ENCODE peak calls at places on chromosomes 13 and 19, in six cellular contexts. E is WTC11, R is HepG2, L is H1, U is K562, I is GM12878. M is an unnamed sample.

GRCh38 chr13:94641432-94641941 is 39.8 kb downstream of the GPR180 start:
- DNase-seq in I (no peak), R (no peak), E (no peak), L (no peak), U (no peak), M (peak; percentile 11)

GRCh38 chr19:50896591-50897190 is 14.5 kb downstream of the KLK4 start:
- DNase-seq in E (no peak), U (peak; percentile 67), I (peak; percentile 100), L (no peak), R (peak; percentile 26), M (no peak)

GRCh38 chr13:25802579-25802978 is 249.2 kb downstream of the SHISA2 start:
- DNase-seq in E (no peak), L (no peak), R (no peak), U (no peak), I (no peak), M (no peak)

GRCh38 chr19:743168-743687 is 7.7 kb upstream of the MISP start:
- DNase-seq in I (no peak), U (no peak), R (no peak), L (no peak), E (peak; percentile 46), M (peak; percentile 78)

GRCh38 chr19:9140159-9140874 is at the start of gene ZNF317:
- DNase-seq in U (peak; percentile 96), E (peak; percentile 87), R (peak; percentile 91), I (peak; percentile 66), L (peak; percentile 38), M (peak; percentile 97)

GRCh38 chr19:30637926-30638325 is 265.7 kb downstream of the ZNF536 start:
- DNase-seq in R (no peak), E (no peak), U (no peak), I (no peak), L (no peak), M (no peak)

GRCh38 chr19:22617614-22618325 is 16.4 kb upstream of the ZNF492 start:
- DNase-seq in L (no peak), U (no peak), I (no peak), R (no peak), E (no peak), M (no peak)

GRCh38 chr19:19871932-19872331 is 6.2 kb downstream of the ZNF253 start:
- DNase-seq in R (no peak), U (no peak), L (no peak), I (no peak), E (no peak), M (no peak)

GRCh38 chr13:43238341-43239083 is 215.1 kb downstream of the DNAJC15 start:
- DNase-seq in R (no peak), U (no peak), L (no peak), E (no peak), I (no peak), M (no peak)

GRCh38 chr13:99484405-99484981 is 16.8 kb upstream of the TM9SF2 start:
- DNase-seq in L (no peak), U (no peak), R (no peak), E (no peak), I (no peak), M (no peak)

GRCh38 chr13:112489199-112489598 is 98.8 kb downstream of the TUBGCP3 start:
- DNase-seq in U (no peak), E (no peak), R (no peak), I (no peak), L (no peak), M (no peak)

GRCh38 chr13:112483299-112483698 is 104.7 kb downstream of the TUBGCP3 start:
- DNase-seq in I (no peak), R (no peak), L (no peak), U (no peak), E (no peak), M (no peak)

GRCh38 chr13:112487127-112487517 is 100.8 kb downstream of the TUBGCP3 start:
- DNase-seq in U (no peak), E (no peak), I (no peak), L (no peak), R (no peak), M (no peak)

GRCh38 chr13:112481458-112481857 is 105.3 kb downstream of the SPACA7 start:
- DNase-seq in L (no peak), R (no peak), E (no peak), U (no peak), I (no peak), M (no peak)

GRCh38 chr13:112486386-112487126 is 101.4 kb downstream of the TUBGCP3 start:
- DNase-seq in U (no peak), I (no peak), R (no peak), E (no peak), L (no peak), M (no peak)
- TF ChIP-seq CREB1 in U (no peak), I (no peak), R (no peak), E (no peak), L (no peak), M (no peak)

GRCh38 chr13:101390461-101390860 is 25.8 kb downstream of the NALCN start:
- DNase-seq in L (no peak), U (no peak), E (no peak), R (no peak), I (no peak), M (no peak)

GRCh38 chr13:101398191-101398590 is 18.1 kb downstream of the NALCN start:
- DNase-seq in U (no peak), E (no peak), R (no peak), L (no peak), I (no peak), M (no peak)

GRCh38 chr13:101394597-101394996 is 21.7 kb downstream of the NALCN start:
- DNase-seq in E (no peak), L (no peak), U (no peak), I (no peak), R (no peak), M (no peak)

GRCh38 chr13:101397742-101398141 is 18.6 kb downstream of the NALCN start:
- DNase-seq in I (no peak), U (no peak), E (no peak), L (no peak), R (no peak), M (no peak)

GRCh38 chr13:101393140-101393539 is 23.2 kb downstream of the NALCN start:
- DNase-seq in E (no peak), I (no peak), U (no peak), R (no peak), L (no peak), M (no peak)
- TF ChIP-seq CREB1 in E (no peak), I (no peak), U (no peak), R (no peak), L (no peak), M (no peak)

GRCh38 chr19:45847661-45848060 is 15.3 kb downstream of the SYMPK start:
- DNase-seq in L (no peak), I (no peak), U (no peak), E (no peak), R (no peak), M (no peak)

GRCh38 chr19:45854167-45854778 is 8.7 kb downstream of the SYMPK start:
- DNase-seq in R (no peak), U (no peak), L (no peak), E (no peak), I (no peak), M (no peak)

GRCh38 chr19:45848922-45849321 is 14.0 kb downstream of the SYMPK start:
- DNase-seq in U (no peak), R (peak; percentile 14), I (no peak), E (no peak), L (no peak), M (peak; percentile 37)

GRCh38 chr19:45852941-45853340 is 10.0 kb downstream of the SYMPK start:
- DNase-seq in L (no peak), R (no peak), I (no peak), E (no peak), U (no peak), M (no peak)

GRCh38 chr19:45852145-45852750 is 10.7 kb downstream of the SYMPK start:
- DNase-seq in U (no peak), E (no peak), I (no peak), L (no peak), R (no peak), M (no peak)
- TF ChIP-seq CREB1 in U (no peak), E (no peak), I (no peak), L (no peak), R (no peak), M (no peak)

GRCh38 chr13:104204177-104204576 is 1138.0 kb upstream of the SLC10A2 start:
- DNase-seq in E (no peak), R (no peak), I (no peak), L (no peak), U (no peak), M (peak; percentile 18)

GRCh38 chr13:104206450-104207044 is 1140.3 kb upstream of the SLC10A2 start:
- DNase-seq in U (no peak), E (no peak), L (no peak), I (no peak), R (no peak), M (no peak)
- TF ChIP-seq CREB1 in U (no peak), E (no peak), L (no peak), I (no peak), R (no peak), M (no peak)

M was measured in GM23338.